ENCODE peak calls at places on chromosomes 7 and 10, in five cellular contexts. D, Z, M, S and P are unnamed samples.

GRCh38 chr7:96299496-96299895 is 22.4 kb downstream of the SLC25A13 start:
- DNase-seq in D (no peak), Z (no peak), M (no peak), S (no peak), P (no peak)

GRCh38 chr7:101740981-101741725 is 76.3 kb upstream of the CUX1 start:
- DNase-seq in D (no peak), Z (no peak), M (peak), S (no peak), P (no peak)

GRCh38 chr10:34045571-34046190 is 711.2 kb upstream of the NRP1 start:
- DNase-seq in D (no peak), Z (no peak), M (no peak), S (no peak), P (peak)

GRCh38 chr10:72688208-72688651 is 3.7 kb upstream of the MCU start:
- DNase-seq in D (no peak), Z (no peak), M (no peak), S (no peak), P (peak)

GRCh38 chr7:156017916-156018700 is 205.8 kb upstream of the SHH start:
- DNase-seq in D (no peak), Z (no peak), M (no peak), S (no peak), P (no peak)

GRCh38 chr10:119947325-119947724 is 54.8 kb downstream of the SEC23IP start:
- DNase-seq in D (no peak), Z (no peak), M (no peak), S (no peak), P (peak)

GRCh38 chr7:116487907-116488521 is 11.5 kb upstream of the CAV2 start:
- DNase-seq in D (no peak), Z (no peak), M (no peak), S (no peak), P (no peak)

GRCh38 chr10:51063659-51064535 is 10.4 kb upstream of the PRKG1 start:
- DNase-seq in D (peak), Z (no peak), M (no peak), S (no peak), P (peak)

GRCh38 chr10:95295031-95295755 is 4.4 kb upstream of the PDLIM1 start:
- DNase-seq in D (peak), Z (peak), M (peak), S (peak), P (peak)

GRCh38 chr7:125516194-125516593 is 586.6 kb upstream of the POT1 start:
- DNase-seq in D (peak), Z (no peak), M (no peak), S (no peak), P (no peak)

GRCh38 chr10:74150151-74151056 is at the start of gene AP3M1:
- DNase-seq in D (peak), Z (peak), M (peak), S (peak), P (no peak)